ENCODE peak calls at places on chromosomes 3 and 15, in ten cellular contexts. One of them, this sample, is unnamed.

GRCh38 chr3:177463863-177464262 is 266.6 kb upstream of the TBL1XR1 start:
- DNase-seq in RKO: no peak
- DNase-seq in NCI-H774: no peak
- DNase-seq in heart left ventricle: no peak
- DNase-seq in Calu3: no peak
- DNase-seq in psoas muscle: no peak
- DNase-seq in kidney epithelial cell: no peak
- DNase-seq in hypothalamus: no peak
- DNase-seq in DMS53: peak
- DNase-seq in activated CD4-positive, alpha-beta T cell treated with anti-CD3 and anti-CD28 coated beads, Interleukin-2, amount 50 U/mL, for 48 hours: no peak
- DNase-seq in this sample: no peak

GRCh38 chr15:33789141-33789540 is 179.2 kb upstream of the CHRM5 start:
- DNase-seq in RKO: no peak
- DNase-seq in NCI-H774: no peak
- DNase-seq in heart left ventricle: no peak
- DNase-seq in Calu3: no peak
- DNase-seq in psoas muscle: no peak
- DNase-seq in kidney epithelial cell: peak
- DNase-seq in hypothalamus: no peak
- DNase-seq in DMS53: peak
- DNase-seq in activated CD4-positive, alpha-beta T cell treated with anti-CD3 and anti-CD28 coated beads, Interleukin-2, amount 50 U/mL, for 48 hours: no peak
- DNase-seq in this sample: no peak

GRCh38 chr15:58951388-58952060 is 18.0 kb upstream of the SLTM start:
- DNase-seq in RKO: no peak
- DNase-seq in NCI-H774: no peak
- DNase-seq in heart left ventricle: no peak
- DNase-seq in Calu3: peak
- DNase-seq in psoas muscle: no peak
- DNase-seq in kidney epithelial cell: no peak
- DNase-seq in hypothalamus: no peak
- DNase-seq in DMS53: peak
- DNase-seq in activated CD4-positive, alpha-beta T cell treated with anti-CD3 and anti-CD28 coated beads, Interleukin-2, amount 50 U/mL, for 48 hours: no peak
- DNase-seq in this sample: no peak

GRCh38 chr3:134640872-134641470 is 9.9 kb downstream of the KY start:
- DNase-seq in RKO: peak
- DNase-seq in NCI-H774: no peak
- DNase-seq in heart left ventricle: no peak
- DNase-seq in Calu3: peak
- DNase-seq in psoas muscle: no peak
- DNase-seq in kidney epithelial cell: no peak
- DNase-seq in hypothalamus: no peak
- DNase-seq in DMS53: peak
- DNase-seq in activated CD4-positive, alpha-beta T cell treated with anti-CD3 and anti-CD28 coated beads, Interleukin-2, amount 50 U/mL, for 48 hours: no peak
- DNase-seq in this sample: no peak

GRCh38 chr15:40069178-40070165 is 30.5 kb upstream of the SRP14 start:
- DNase-seq in RKO: no peak
- DNase-seq in NCI-H774: peak
- DNase-seq in heart left ventricle: peak
- DNase-seq in Calu3: peak
- DNase-seq in psoas muscle: peak
- DNase-seq in kidney epithelial cell: peak
- DNase-seq in hypothalamus: peak
- DNase-seq in DMS53: peak
- DNase-seq in activated CD4-positive, alpha-beta T cell treated with anti-CD3 and anti-CD28 coated beads, Interleukin-2, amount 50 U/mL, for 48 hours: no peak
- DNase-seq in this sample: peak

GRCh38 chr15:60840306-60840702 is 361.4 kb upstream of the ICE2 start:
- DNase-seq in RKO: no peak
- DNase-seq in NCI-H774: peak
- DNase-seq in heart left ventricle: no peak
- DNase-seq in Calu3: no peak
- DNase-seq in psoas muscle: no peak
- DNase-seq in kidney epithelial cell: no peak
- DNase-seq in hypothalamus: no peak
- DNase-seq in DMS53: peak
- DNase-seq in activated CD4-positive, alpha-beta T cell treated with anti-CD3 and anti-CD28 coated beads, Interleukin-2, amount 50 U/mL, for 48 hours: peak
- DNase-seq in this sample: no peak

GRCh38 chr15:35738370-35738769 is 192.4 kb upstream of the DPH6 start:
- DNase-seq in RKO: peak
- DNase-seq in NCI-H774: no peak
- DNase-seq in heart left ventricle: no peak
- DNase-seq in Calu3: peak
- DNase-seq in psoas muscle: no peak
- DNase-seq in kidney epithelial cell: peak
- DNase-seq in hypothalamus: no peak
- DNase-seq in DMS53: no peak
- DNase-seq in activated CD4-positive, alpha-beta T cell treated with anti-CD3 and anti-CD28 coated beads, Interleukin-2, amount 50 U/mL, for 48 hours: no peak
- DNase-seq in this sample: no peak

GRCh38 chr3:168956087-168956486 is 707.4 kb downstream of the MECOM start:
- DNase-seq in RKO: no peak
- DNase-seq in NCI-H774: no peak
- DNase-seq in heart left ventricle: no peak
- DNase-seq in Calu3: no peak
- DNase-seq in psoas muscle: no peak
- DNase-seq in kidney epithelial cell: no peak
- DNase-seq in hypothalamus: no peak
- DNase-seq in DMS53: no peak
- DNase-seq in activated CD4-positive, alpha-beta T cell treated with anti-CD3 and anti-CD28 coated beads, Interleukin-2, amount 50 U/mL, for 48 hours: no peak
- DNase-seq in this sample: no peak

GRCh38 chr3:22450785-22451400 is 699.9 kb upstream of the ZNF385D start:
- DNase-seq in RKO: no peak
- DNase-seq in NCI-H774: no peak
- DNase-seq in heart left ventricle: no peak
- DNase-seq in Calu3: no peak
- DNase-seq in psoas muscle: no peak
- DNase-seq in kidney epithelial cell: no peak
- DNase-seq in hypothalamus: no peak
- DNase-seq in DMS53: no peak
- DNase-seq in activated CD4-positive, alpha-beta T cell treated with anti-CD3 and anti-CD28 coated beads, Interleukin-2, amount 50 U/mL, for 48 hours: no peak
- DNase-seq in this sample: no peak

GRCh38 chr3:110069641-110070538 is 732.5 kb upstream of the DPPA4 start:
- DNase-seq in RKO: no peak
- DNase-seq in NCI-H774: no peak
- DNase-seq in heart left ventricle: no peak
- DNase-seq in Calu3: no peak
- DNase-seq in psoas muscle: no peak
- DNase-seq in kidney epithelial cell: peak
- DNase-seq in hypothalamus: no peak
- DNase-seq in DMS53: peak
- DNase-seq in activated CD4-positive, alpha-beta T cell treated with anti-CD3 and anti-CD28 coated beads, Interleukin-2, amount 50 U/mL, for 48 hours: no peak
- DNase-seq in this sample: no peak

GRCh38 chr3:40264437-40264836 is 45.1 kb upstream of the EIF1B start:
- DNase-seq in RKO: no peak
- DNase-seq in NCI-H774: no peak
- DNase-seq in heart left ventricle: no peak
- DNase-seq in Calu3: no peak
- DNase-seq in psoas muscle: no peak
- DNase-seq in kidney epithelial cell: no peak
- DNase-seq in hypothalamus: no peak
- DNase-seq in DMS53: no peak
- DNase-seq in activated CD4-positive, alpha-beta T cell treated with anti-CD3 and anti-CD28 coated beads, Interleukin-2, amount 50 U/mL, for 48 hours: no peak
- DNase-seq in this sample: no peak

This sample was measured in Right ventricle myocardium inferior.